ENCODE peak calls at places on chromosome 5, in eight cellular contexts. V is HCT116, Y is stomach, H is transverse colon, F is prostate gland, Q is spleen, G is upper lobe of left lung, C is GM23338. X is an unnamed sample.

GRCh38 chr5:166369326-166369725 is 1922.1 kb upstream of the WWC1 start:
- DNase-seq in V (no peak), Y (no peak), H (no peak), F (no peak), Q (no peak), G (no peak), C (peak), X (no peak)

GRCh38 chr5:154359222-154359583 is 86.6 kb upstream of the SAP30L start:
- DNase-seq in V (no peak), Y (no peak), H (no peak), F (no peak), Q (no peak), G (no peak), C (no peak), X (peak)

GRCh38 chr5:73565969-73566547 is 515 bp downstream of the UTP15 start:
- DNase-seq in V (no peak), Y (no peak), H (no peak), F (no peak), Q (no peak), G (no peak), C (no peak), X (no peak)

GRCh38 chr5:71681282-71681681 is 37.8 kb upstream of the CARTPT start:
- DNase-seq in V (no peak), Y (no peak), H (no peak), F (no peak), Q (no peak), G (no peak), C (no peak), X (no peak)

GRCh38 chr5:103778915-103779314 is 216.3 kb upstream of the NUDT12 start:
- DNase-seq in V (no peak), Y (no peak), H (no peak), F (no peak), Q (no peak), G (peak), C (no peak), X (no peak)

GRCh38 chr5:135850671-135851070 is 16.2 kb downstream of the SLC25A48 start:
- DNase-seq in V (no peak), Y (no peak), H (no peak), F (no peak), Q (no peak), G (no peak), C (no peak), X (no peak)

GRCh38 chr5:157068785-157069184 is 9.9 kb upstream of the HAVCR1 start:
- DNase-seq in V (no peak), Y (no peak), H (no peak), F (no peak), Q (no peak), G (no peak), C (no peak), X (no peak)

GRCh38 chr5:10031817-10032216 is 217.9 kb downstream of the ATPSCKMT start:
- DNase-seq in V (no peak), Y (no peak), H (no peak), F (no peak), Q (no peak), G (no peak), C (peak), X (no peak)

GRCh38 chr5:144328980-144329379 is 158.3 kb downstream of the KCTD16 start:
- DNase-seq in V (no peak), Y (peak), H (no peak), F (peak), Q (no peak), G (no peak), C (no peak), X (no peak)

GRCh38 chr5:3186711-3187450 is 408.8 kb upstream of the IRX1 start:
- DNase-seq in V (no peak), Y (no peak), H (no peak), F (no peak), Q (no peak), G (no peak), C (no peak), X (no peak)

DNA sequence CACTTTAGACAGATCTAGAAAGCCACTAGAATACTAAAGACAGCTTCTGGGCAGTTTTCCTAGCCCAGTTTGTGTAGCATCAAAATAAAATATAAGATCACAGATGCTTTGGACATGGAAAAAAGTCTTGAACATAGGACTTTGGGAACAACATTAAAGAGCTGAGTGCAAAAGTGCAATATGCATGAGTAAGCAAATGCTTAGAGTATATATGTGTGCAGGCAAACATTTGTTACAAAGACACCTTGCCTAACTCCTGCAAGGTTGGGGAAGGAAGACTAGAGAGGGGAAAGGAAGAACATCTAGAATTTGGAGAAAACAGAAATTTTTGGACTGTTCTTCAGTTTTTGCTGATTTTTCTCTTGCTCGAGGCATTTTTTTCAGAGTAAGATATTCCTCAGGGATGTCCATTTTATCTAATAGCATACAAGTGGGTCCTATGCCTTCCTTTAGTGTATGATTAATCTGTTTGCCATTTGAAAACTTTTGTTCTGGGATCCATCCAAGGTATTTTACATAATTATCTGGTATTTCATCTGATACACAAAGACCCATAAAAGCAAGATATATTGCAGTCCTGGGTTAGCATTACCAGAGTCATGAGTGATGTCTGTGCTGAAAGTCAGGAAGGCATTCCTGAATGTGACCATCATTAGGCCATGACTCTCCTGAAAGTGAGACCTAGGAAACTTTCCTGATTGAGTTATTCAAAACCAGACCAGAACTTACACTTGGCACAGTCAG is 142.0 kb upstream of the RGMB start:
- DNase-seq in V (no peak), Y (no peak), H (no peak), F (no peak), Q (no peak), G (no peak), C (no peak), X (no peak)
- H3K27ac ChIP-seq in V (no peak), Y (no peak), H (no peak), F (no peak), Q (no peak), G (no peak), C (no peak), X (no peak)

GRCh38 chr5:58057324-58057723 is 402.6 kb downstream of the PLK2 start:
- DNase-seq in V (no peak), Y (no peak), H (no peak), F (no peak), Q (no peak), G (no peak), C (no peak), X (no peak)
- H3K4me3 ChIP-seq in V (no peak), Y (no peak), H (no peak), F (no peak), Q (no peak), G (no peak), C (no peak), X (no peak)

GRCh38 chr5:110880413-110880812 is 141.6 kb downstream of the SLC25A46 start:
- DNase-seq in V (no peak), Y (peak), H (no peak), F (no peak), Q (no peak), G (no peak), C (no peak), X (peak)
- TF ChIP-seq POLR2AphosphoS5 in V (no peak), Y (no peak), H (no peak), F (peak), Q (no peak), G (no peak), C (no peak), X (no peak)

DNA sequence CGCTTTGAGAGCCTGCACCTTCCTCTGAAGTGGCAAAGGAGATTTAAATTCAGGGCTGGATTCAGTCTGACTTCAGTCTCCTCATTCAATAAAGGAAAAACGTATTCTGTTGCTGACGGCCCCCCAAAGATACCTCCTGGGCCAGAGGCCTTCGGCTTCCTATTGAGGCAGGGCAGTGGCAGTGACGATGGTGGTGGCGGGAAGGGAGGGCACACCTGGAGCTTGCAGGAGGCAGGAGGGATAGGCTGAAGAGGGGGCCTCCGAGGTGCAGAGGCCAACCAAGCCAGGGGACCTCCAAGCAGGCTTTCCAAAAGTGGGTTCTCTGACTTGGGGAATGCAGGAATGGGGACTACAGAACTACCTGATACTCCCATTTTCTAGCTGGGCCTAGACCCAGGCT is 15.9 kb downstream of the RNF44 start:
- DNase-seq in V (no peak), Y (no peak), H (no peak), F (no peak), Q (no peak), G (no peak), C (no peak), X (no peak)
- H3K27ac ChIP-seq in V (no peak), Y (no peak), H (no peak), F (no peak), Q (no peak), G (no peak), C (no peak), X (no peak)

DNA sequence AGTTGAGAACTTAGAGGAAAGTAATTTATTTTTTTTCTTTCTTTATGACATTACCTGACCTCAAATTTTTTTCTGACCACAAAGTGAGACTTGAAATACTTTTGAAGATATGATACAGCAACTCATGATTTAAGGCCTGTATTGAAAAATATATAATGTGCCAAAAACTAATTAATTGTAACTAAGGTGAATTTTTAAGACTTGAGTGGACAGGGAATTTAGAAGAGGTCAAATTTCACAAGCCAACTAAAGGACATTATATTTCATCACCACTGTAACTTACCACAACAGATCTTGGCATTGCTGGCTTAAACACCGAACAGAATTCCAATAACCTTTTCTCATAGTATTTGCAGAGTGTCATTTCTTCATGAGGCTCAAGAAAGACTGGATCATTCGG is 1.8 kb downstream of the CCNH start:
- DNase-seq in V (no peak), Y (no peak), H (no peak), F (no peak), Q (no peak), G (no peak), C (no peak), X (no peak)
- H3K4me3 ChIP-seq in V (peak), Y (peak), H (no peak), F (no peak), Q (no peak), G (peak), C (peak), X (no peak)

DNA sequence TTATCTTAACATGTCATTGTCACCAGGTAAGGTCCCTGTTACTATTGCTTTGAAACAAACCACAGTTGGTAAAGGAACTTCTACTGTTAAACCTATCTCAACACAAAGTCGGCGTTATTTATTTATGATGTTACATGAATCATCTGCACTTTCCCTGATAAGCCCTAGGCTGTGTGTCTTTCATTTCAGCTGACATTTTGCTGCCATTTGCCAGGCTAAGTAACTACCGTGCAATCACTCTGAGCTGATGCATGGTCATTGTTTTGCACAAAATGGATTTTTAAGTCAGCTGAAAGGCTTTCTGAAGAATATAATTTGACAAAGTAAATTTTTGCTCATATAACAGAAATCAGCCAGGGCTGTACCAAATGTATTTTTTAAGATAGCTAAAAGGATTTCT is 546.5 kb downstream of the ZNF608 start:
- DNase-seq in V (no peak), Y (no peak), H (no peak), F (no peak), Q (no peak), G (no peak), C (no peak), X (no peak)
- TF ChIP-seq POLR2AphosphoS5 in V (no peak), Y (no peak), H (no peak), F (no peak), Q (no peak), G (no peak), C (no peak), X (no peak)

GRCh38 chr5:32274548-32275420 is 38.0 kb downstream of the MTMR12 start:
- DNase-seq in V (no peak), Y (no peak), H (no peak), F (no peak), Q (no peak), G (no peak), C (no peak), X (no peak)

GRCh38 chr5:32276173-32276853 is 36.4 kb downstream of the MTMR12 start:
- DNase-seq in V (no peak), Y (no peak), H (no peak), F (no peak), Q (no peak), G (no peak), C (peak), X (no peak)

GRCh38 chr5:32272746-32273145 is 40.0 kb downstream of the MTMR12 start:
- DNase-seq in V (no peak), Y (no peak), H (no peak), F (no peak), Q (no peak), G (no peak), C (no peak), X (no peak)

GRCh38 chr5:32277782-32278181 is 35.0 kb downstream of the MTMR12 start:
- DNase-seq in V (no peak), Y (no peak), H (no peak), F (no peak), Q (no peak), G (no peak), C (no peak), X (no peak)

DNA sequence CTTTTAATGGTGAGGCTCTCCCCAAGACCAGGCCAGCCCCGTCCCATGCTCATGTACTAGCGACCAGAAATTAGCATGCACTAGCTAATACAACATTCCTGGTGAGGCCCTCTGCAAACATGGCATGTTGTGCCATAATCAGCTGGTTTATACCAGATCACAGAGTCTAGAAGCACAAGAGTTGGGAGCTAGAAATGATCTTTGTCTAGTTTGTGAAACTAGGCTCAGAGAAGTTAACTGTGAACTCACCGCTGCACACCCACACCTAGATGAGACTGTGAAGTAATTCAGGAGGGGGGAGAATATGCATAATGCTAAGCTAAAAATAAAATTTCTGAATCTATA is 37.3 kb downstream of the MTMR12 start:
- DNase-seq in V (no peak), Y (no peak), H (no peak), F (no peak), Q (no peak), G (no peak), C (no peak), X (no peak)
- H3K27ac ChIP-seq in V (no peak), Y (peak), H (peak), F (no peak), Q (peak), G (no peak), C (peak), X (no peak)

DNA sequence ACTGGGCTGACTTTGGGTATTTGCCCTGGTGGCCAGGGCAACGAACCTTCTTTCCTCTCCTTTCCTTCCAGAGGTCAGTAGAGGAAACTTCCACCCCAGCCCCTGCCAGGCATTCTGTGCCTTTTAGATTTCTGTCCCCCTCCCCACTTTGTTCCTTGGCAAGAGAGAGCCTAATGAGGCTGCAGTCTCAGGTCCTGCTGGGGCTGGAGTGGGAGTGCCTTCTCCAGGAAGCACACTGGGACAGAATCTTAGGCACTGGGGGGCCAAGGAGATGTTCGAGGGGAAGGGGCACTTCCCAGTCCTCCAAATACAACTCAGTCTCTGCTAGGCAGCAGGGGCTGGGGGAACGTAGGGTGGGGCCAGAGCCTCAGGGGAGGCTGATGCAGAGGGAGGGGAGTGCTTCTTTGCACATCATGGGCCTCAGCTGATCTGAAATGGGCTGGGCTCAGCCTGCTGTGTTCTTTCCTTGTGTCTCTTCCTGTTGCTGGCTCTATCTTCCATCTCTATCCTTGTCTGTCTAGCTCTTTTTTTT is 15.5 kb downstream of the PSD2 start:
- DNase-seq in V (no peak), Y (no peak), H (no peak), F (no peak), Q (peak), G (no peak), C (no peak), X (no peak)
- H3K4me3 ChIP-seq in V (no peak), Y (no peak), H (no peak), F (no peak), Q (no peak), G (no peak), C (no peak), X (no peak)

GRCh38 chr5:178274826-178275537 is 42.4 kb upstream of the PHYKPL start:
- DNase-seq in V (no peak), Y (no peak), H (no peak), F (no peak), Q (no peak), G (peak), C (no peak), X (no peak)

GRCh38 chr5:178273041-178273440 is 40.4 kb upstream of the PHYKPL start:
- DNase-seq in V (no peak), Y (no peak), H (no peak), F (no peak), Q (no peak), G (no peak), C (no peak), X (no peak)

GRCh38 chr5:178271726-178272479 is 39.3 kb upstream of the PHYKPL start:
- DNase-seq in V (no peak), Y (no peak), H (no peak), F (no peak), Q (no peak), G (no peak), C (no peak), X (no peak)

GRCh38 chr5:178272591-178272990 is 40.0 kb upstream of the PHYKPL start:
- DNase-seq in V (no peak), Y (no peak), H (no peak), F (no peak), Q (no peak), G (no peak), C (no peak), X (no peak)

DNA sequence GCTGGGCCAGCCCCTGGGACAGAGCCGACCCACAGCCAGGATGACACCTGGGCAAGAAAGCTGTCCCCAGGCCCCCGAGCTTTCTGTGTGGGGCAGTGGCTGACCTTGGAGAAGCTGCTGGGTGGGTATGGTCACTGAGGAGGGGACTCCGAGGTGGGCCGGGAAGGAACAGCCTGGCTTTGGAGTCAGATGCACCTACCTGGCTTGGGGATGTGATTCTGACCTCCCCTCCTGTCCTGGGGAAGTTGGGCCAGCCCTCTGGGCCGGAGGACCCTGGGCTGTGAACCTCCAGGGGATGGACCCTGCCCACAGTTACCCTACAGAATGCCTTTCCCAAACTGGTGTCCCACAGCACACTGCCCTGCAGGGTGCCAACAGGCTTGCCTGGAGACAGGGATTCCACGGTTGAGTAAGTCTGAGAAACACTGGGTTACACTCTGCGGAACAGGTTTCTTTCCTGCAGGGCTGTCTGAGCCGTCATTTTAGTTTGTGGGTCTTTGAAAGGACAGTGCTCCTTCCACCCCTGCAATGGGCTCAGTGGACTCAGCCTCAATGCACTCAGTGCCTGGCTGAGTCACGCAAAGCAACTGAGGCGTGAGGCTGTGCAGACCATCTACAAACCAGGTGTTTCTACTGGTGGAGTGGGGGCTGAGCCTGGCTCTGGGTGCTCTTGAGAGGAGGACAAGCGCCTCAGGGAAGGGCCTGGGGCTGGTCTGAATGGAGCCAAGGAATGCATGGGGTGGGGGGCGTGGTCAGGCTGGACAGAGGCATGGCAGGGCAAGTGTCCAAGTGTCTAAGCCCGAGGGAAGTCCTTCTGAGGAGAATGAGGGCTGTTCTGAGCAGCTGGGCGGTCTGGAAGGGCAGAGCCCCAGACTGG is 41.3 kb upstream of the PHYKPL start:
- DNase-seq in V (no peak), Y (no peak), H (no peak), F (no peak), Q (no peak), G (peak), C (no peak), X (no peak)
- TF ChIP-seq POLR2AphosphoS5 in V (no peak), Y (no peak), H (no peak), F (no peak), Q (no peak), G (no peak), C (no peak), X (no peak)

X was measured in sigmoid colon.